ENCODE peak calls at places on chromosomes 11 and 22, in five cellular contexts. B, X, Z, K and V are unnamed samples.

GRCh38 chr11:27613670-27613950 is 86.6 kb downstream of the BDNF start:
- DNase-seq in B (no peak), X (no peak), Z (no peak), K (no peak), V (no peak)

GRCh38 chr11:503179-503981 is 3.7 kb downstream of the RNH1 start:
- DNase-seq in B (no peak), Z (no peak), K (peak), X (no peak), V (peak)

GRCh38 chr11:121406291-121406690 is 45.8 kb upstream of the SORL1 start:
- DNase-seq in K (no peak), X (no peak), B (peak), Z (peak), V (no peak)

GRCh38 chr11:104784684-104785460 is 113.4 kb downstream of the CASP12 start:
- DNase-seq in Z (no peak), X (no peak), B (no peak), K (no peak), V (no peak)

GRCh38 chr11:40787243-40787642 is 672.2 kb downstream of the LRRC4C start:
- DNase-seq in B (peak), Z (no peak), X (no peak), K (no peak), V (no peak)

GRCh38 chr11:98842187-98842586 is 178.6 kb upstream of the CNTN5 start:
- DNase-seq in B (no peak), K (no peak), Z (no peak), X (no peak), V (no peak)

GRCh38 chr11:71428861-71429435 is 19.2 kb downstream of the DHCR7 start:
- DNase-seq in X (peak), K (no peak), B (no peak), Z (no peak), V (no peak)

GRCh38 chr11:36557991-36558390 is 9.8 kb upstream of the RAG1 start:
- DNase-seq in Z (no peak), X (no peak), K (no peak), B (no peak), V (no peak)

GRCh38 chr11:126700773-126701554 is 299.6 kb downstream of the KIRREL3 start:
- DNase-seq in X (no peak), Z (no peak), B (no peak), K (no peak), V (no peak)

GRCh38 chr11:76980196-76980595 is 54.0 kb upstream of the B3GNT6 start:
- DNase-seq in X (no peak), K (no peak), Z (no peak), B (no peak), V (no peak)

GRCh38 chr22:35972559-35972958 is 56.1 kb downstream of the RBFOX2 start:
- DNase-seq in Z (no peak), K (no peak), X (no peak), B (no peak), V (no peak)

GRCh38 chr22:28934026-28934425 is 50.7 kb downstream of the ZNRF3 start:
- DNase-seq in B (no peak), Z (no peak), X (no peak), K (no peak), V (no peak)

GRCh38 chr11:19553683-19554333 is 158.8 kb upstream of the NAV2 start:
- DNase-seq in K (peak), B (peak), X (peak), Z (peak), V (peak)

GRCh38 chr22:38327805-38328204 is 10.6 kb upstream of the CSNK1E start:
- DNase-seq in K (no peak), Z (no peak), X (no peak), B (no peak), V (no peak)

GRCh38 chr22:19766506-19767426 is 6.2 kb downstream of the TBX1 start:
- DNase-seq in Z (no peak), B (peak), K (no peak), X (peak), V (peak)

GRCh38 chr11:112864715-112865114 is 96.5 kb upstream of the NCAM1 start:
- DNase-seq in K (no peak), X (no peak), B (no peak), Z (no peak), V (no peak)

GRCh38 chr11:70525006-70525405 is 126.7 kb downstream of the CTTN start:
- DNase-seq in B (no peak), X (no peak), Z (no peak), K (no peak), V (no peak)

GRCh38 chr22:17074648-17075002 is 10.2 kb upstream of the IL17RA start:
- DNase-seq in X (no peak), B (no peak), K (no peak), Z (no peak), V (no peak)

GRCh38 chr22:20186183-20186870 is 35.5 kb upstream of the CCDC188 start:
- DNase-seq in X (no peak), B (peak), K (no peak), Z (peak), V (no peak)

GRCh38 chr11:102762414-102762813 is 18.0 kb downstream of the MMP10 start:
- DNase-seq in X (no peak), Z (no peak), B (no peak), K (no peak), V (no peak)

GRCh38 chr11:2512431-2513407 is 67.9 kb downstream of the KCNQ1 start:
- DNase-seq in B (no peak), X (peak), Z (no peak), K (no peak), V (peak)

GRCh38 chr22:32776397-32776796 is 25.1 kb upstream of the TIMP3 start:
- DNase-seq in B (no peak), K (no peak), Z (no peak), X (no peak), V (no peak)

GRCh38 chr22:36546932-36547331 is 18.0 kb upstream of the EIF3D start:
- DNase-seq in X (no peak), Z (no peak), B (no peak), K (no peak), V (no peak)

GRCh38 chr11:72239296-72239848 is 4.6 kb downstream of the PHOX2A start:
- DNase-seq in X (no peak), Z (no peak), K (peak), B (peak), V (peak)

GRCh38 chr11:65398362-65398910 is 12.0 kb downstream of the FRMD8 start:
- DNase-seq in B (no peak), Z (no peak), X (no peak), K (no peak), V (no peak)

GRCh38 chr11:47248664-47249377 is at the start of gene ACP2:
- DNase-seq in B (peak), K (peak), X (peak), Z (no peak), V (peak)

GRCh38 chr11:34830648-34831047 is 85.5 kb downstream of the APIP start:
- DNase-seq in X (no peak), K (no peak), B (no peak), Z (no peak), V (no peak)

GRCh38 chr22:50014655-50015401 is 2.3 kb upstream of the IL17REL start:
- DNase-seq in B (peak), Z (no peak), X (no peak), K (peak), V (peak)

GRCh38 chr11:126186708-126187481 is 24.6 kb downstream of the RPUSD4 start:
- DNase-seq in Z (no peak), X (no peak), K (no peak), B (peak), V (no peak)

GRCh38 chr11:104073950-104074349 is 37.5 kb downstream of the DDI1 start:
- DNase-seq in Z (no peak), K (no peak), X (no peak), B (peak), V (no peak)

GRCh38 chr11:36453678-36454077 is 56.4 kb downstream of the TRAF6 start:
- DNase-seq in Z (no peak), K (no peak), X (no peak), B (no peak), V (no peak)

GRCh38 chr11:68255526-68255925 is 16.2 kb downstream of the C11orf24 start:
- DNase-seq in Z (no peak), K (no peak), B (no peak), X (no peak), V (no peak)

GRCh38 chr22:22111267-22111751 is 128.7 kb upstream of the TOP3B start:
- DNase-seq in K (no peak), B (no peak), X (no peak), Z (no peak), V (no peak)

GRCh38 chr11:34488855-34489557 is 24.6 kb downstream of the ELF5 start:
- DNase-seq in K (no peak), B (no peak), Z (no peak), X (no peak), V (no peak)

GRCh38 chr22:31036671-31037550 is 44.2 kb upstream of the SMTN start:
- DNase-seq in Z (no peak), K (peak), B (no peak), X (no peak), V (peak)

DNA sequence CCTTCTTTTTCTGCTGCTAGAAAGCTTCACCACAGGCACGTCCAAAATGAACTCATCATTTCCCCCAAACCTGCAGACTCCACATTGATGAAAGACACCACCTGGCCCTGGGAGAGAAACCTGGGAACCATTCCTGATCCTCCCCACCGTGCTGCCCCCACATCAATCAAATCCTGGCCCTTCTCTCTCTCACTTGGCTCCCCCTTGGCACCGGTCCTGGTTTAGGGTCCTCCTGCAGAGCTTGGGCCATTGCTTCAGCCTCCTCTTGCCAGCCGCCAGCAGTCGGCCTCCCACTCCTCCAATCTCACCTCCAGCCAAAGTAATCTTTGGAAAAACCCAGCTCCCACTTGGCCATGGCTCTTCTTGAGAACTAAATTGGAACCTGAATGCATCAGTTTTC is 38.5 kb downstream of the RIBC2 start:
- DNase-seq in X (no peak), Z (no peak), B (no peak), K (no peak), V (no peak)
- TF ChIP-seq POLR2AphosphoS5 in X (no peak), Z (no peak), B (no peak), K (no peak), V (no peak)

DNA sequence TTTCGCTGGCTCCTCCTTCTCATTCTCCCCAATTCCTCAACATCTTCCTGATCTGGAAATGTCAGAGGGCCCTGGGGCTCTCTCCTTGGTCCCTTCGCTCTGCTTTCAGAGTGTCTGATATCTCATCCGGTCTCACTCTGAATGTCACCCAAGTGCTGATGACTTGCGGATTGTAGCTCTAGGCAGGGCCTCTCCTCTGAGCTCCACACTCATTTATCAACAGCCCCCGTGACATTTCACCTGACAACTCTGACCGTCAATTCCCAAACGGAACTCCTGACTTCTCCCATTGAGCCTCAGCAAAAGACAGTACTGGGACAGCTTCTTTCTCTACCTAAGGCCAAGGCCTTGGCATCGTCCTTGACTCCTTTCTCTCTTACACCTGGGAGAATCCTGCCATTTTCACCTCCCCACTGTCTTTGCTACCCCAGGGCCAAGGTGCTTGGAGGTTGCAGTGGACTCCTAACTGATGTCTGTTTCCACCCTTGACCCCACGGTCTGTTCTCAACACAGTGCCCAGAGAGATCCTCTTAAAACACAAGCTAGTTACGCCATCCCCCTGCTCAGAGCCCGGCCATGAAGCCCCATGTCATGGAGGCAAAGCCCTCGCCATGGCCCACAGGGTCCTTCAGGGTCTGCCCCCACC is 57.5 kb upstream of the THY1 start:
- DNase-seq in B (no peak), K (no peak), Z (no peak), X (no peak), V (no peak)
- H3K4me3 ChIP-seq in B (no peak), K (no peak), Z (no peak), X (no peak), V (no peak)

GRCh38 chr11:66639066-66639813 is 737 bp downstream of the RBM4 start:
- DNase-seq in Z (no peak), X (no peak), B (peak), K (peak), V (peak)
- TF ChIP-seq CTCF in Z (no peak), X (no peak), B (no peak), K (no peak), V (no peak)

DNA sequence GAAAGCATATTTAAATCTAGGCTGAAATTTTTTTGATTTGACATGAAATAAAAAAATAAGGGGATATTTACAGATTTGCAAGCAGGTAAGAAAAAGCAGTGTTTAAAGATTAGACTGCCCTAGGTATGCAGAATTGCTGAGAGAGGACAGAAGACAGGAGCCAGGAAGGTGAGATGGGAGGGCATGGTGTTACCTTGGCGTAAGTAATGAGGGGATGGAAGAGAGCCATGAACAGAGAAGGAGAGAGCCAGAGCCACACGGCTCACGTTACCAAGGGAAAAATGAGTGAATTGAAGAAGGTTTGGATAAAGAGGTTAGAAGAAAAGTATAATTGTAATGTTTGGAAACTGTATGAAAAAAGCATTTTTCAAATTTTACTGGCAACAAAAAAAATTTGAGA is 904.3 kb downstream of the OPCML start:
- DNase-seq in Z (no peak), B (no peak), K (no peak), X (no peak), V (no peak)
- TF ChIP-seq POLR2AphosphoS5 in Z (no peak), B (no peak), K (no peak), X (no peak), V (no peak)

GRCh38 chr11:62888406-62888805 is 7.7 kb downstream of the SLC3A2 start:
- DNase-seq in B (no peak), X (no peak), Z (no peak), K (no peak), V (no peak)

GRCh38 chr11:62882811-62883496 is 2.3 kb downstream of the SLC3A2 start:
- DNase-seq in X (no peak), K (no peak), B (no peak), Z (no peak), V (no peak)

GRCh38 chr11:62882428-62882742 is 1.7 kb downstream of the SLC3A2 start:
- DNase-seq in B (no peak), X (no peak), Z (no peak), K (no peak), V (no peak)

GRCh38 chr11:62883677-62884076 is 3.0 kb downstream of the SLC3A2 start:
- DNase-seq in B (no peak), K (no peak), Z (no peak), X (no peak), V (no peak)

DNA sequence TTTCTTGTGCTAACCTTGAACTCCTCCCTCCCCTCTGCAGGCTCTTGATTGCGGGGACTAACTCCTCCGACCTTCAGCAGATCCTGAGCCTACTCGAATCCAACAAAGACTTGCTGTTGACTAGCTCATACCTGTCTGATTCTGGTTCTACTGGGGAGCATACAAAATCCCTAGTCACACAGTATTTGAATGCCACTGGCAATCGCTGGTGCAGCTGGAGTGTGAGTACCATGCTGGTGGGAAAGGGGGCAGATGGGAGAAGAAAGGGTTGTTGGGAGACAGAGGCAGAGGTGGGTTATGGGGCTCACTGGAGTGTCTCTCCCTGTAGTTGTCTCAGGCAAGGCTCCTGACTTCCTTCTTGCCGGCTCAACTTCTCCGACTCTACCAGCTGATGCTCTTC is 4.4 kb downstream of the SLC3A2 start:
- DNase-seq in X (no peak), Z (no peak), K (no peak), B (no peak), V (no peak)
- H3K4me3 ChIP-seq in X (no peak), Z (no peak), K (no peak), B (no peak), V (no peak)

GRCh38 chr11:59754859-59755700 is at the start of gene STX3:
- DNase-seq in K (peak), X (peak), B (peak), Z (no peak), V (peak)
- TF ChIP-seq CTCF in K (no peak), X (no peak), B (no peak), Z (no peak), V (no peak)

GRCh38 chr11:45659818-45660160 is 5.6 kb downstream of the CHST1 start:
- DNase-seq in X (no peak), K (peak), B (no peak), Z (no peak), V (no peak)

GRCh38 chr11:45660717-45661416 is 4.6 kb downstream of the CHST1 start:
- DNase-seq in B (peak), Z (no peak), X (no peak), K (peak), V (no peak)

GRCh38 chr11:45659031-45659817 is 6.2 kb downstream of the CHST1 start:
- DNase-seq in K (peak), X (no peak), B (no peak), Z (no peak), V (no peak)

GRCh38 chr11:45657496-45658260 is 7.7 kb downstream of the CHST1 start:
- DNase-seq in Z (no peak), B (no peak), K (peak), X (no peak), V (no peak)

DNA sequence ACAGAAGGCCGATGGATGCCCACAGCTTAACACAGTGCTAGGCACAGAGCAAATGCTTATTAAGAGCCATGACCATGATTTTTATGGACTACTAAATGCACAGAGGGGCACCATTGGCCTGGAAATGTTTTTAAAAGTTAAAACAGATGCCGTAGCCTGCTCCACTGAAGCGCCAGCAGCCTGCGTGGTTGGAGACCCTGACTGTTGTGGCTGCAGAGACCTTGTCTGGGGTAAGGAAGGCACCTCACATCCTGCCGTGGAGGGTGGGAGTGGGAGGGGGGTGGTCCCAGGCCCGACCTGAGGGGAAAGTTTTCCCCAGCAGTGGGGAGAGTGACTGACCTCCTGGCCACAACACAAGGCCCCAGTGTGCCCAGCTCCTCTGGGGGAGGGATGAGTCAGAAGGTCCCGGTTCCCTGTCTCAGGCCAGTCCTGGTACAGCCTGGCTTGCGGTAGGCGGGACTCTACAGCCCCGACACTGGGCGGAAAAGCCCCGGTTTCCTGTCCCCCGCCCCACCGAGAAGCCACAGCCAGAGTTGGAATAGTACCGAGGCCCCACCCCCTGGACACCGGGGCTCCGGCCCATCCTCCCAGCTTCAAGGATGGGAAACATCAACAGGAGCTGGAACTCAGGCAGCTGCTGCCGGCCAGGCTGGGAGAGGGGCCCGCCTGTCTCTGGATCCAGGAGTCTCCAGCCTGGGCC is 7.0 kb downstream of the CHST1 start:
- DNase-seq in K (peak), B (peak), Z (peak), X (peak), V (peak)
- TF ChIP-seq POLR2AphosphoS5 in K (no peak), B (no peak), Z (no peak), X (no peak), V (no peak)

GRCh38 chr11:128715691-128716153 is 21.9 kb downstream of the FLI1 start:
- DNase-seq in B (no peak), Z (no peak), X (no peak), K (no peak), V (no peak)

GRCh38 chr11:128716661-128717210 is 22.9 kb downstream of the FLI1 start:
- DNase-seq in K (no peak), X (no peak), Z (no peak), B (peak), V (peak)

GRCh38 chr11:128716231-128716630 is 22.4 kb downstream of the FLI1 start:
- DNase-seq in X (no peak), Z (no peak), B (no peak), K (no peak), V (no peak)

GRCh38 chr11:128718064-128718463 is 24.2 kb downstream of the FLI1 start:
- DNase-seq in B (peak), K (no peak), X (no peak), Z (no peak), V (no peak)

GRCh38 chr11:128717581-128717980 is 23.7 kb downstream of the FLI1 start:
- DNase-seq in K (no peak), X (no peak), Z (no peak), B (no peak), V (no peak)
- H3K4me3 ChIP-seq in K (no peak), X (no peak), Z (no peak), B (no peak), V (no peak)